ENCODE peak calls at places on chromosome 3, in nine cellular contexts. M is GOT3, C is GM12865, E is progenitor cell of endocrine pancreas, R is HTR-8/SVneo, W is Calu3, I is HEK293T, L is foreskin fibroblast, Y is LoVo. T is an unnamed sample.

GRCh38 chr3:120559228-120560061 is 36.7 kb upstream of the NDUFB4 start:
- DNase-seq in M (no peak), C (no peak), E (no peak), R (peak), W (peak), I (no peak), L (peak), Y (no peak), T (no peak)

GRCh38 chr3:111695584-111696213 is 100.6 kb upstream of the ZBED2 start:
- DNase-seq in M (no peak), C (no peak), E (no peak), R (no peak), W (no peak), I (no peak), L (peak), Y (peak), T (peak)

GRCh38 chr3:127050733-127051132 is 67.8 kb downstream of the PLXNA1 start:
- DNase-seq in M (no peak), C (no peak), E (no peak), R (no peak), W (no peak), I (no peak), L (no peak), Y (no peak), T (no peak)

GRCh38 chr3:12948891-12949711 is 107.7 kb upstream of the RPL32 start:
- DNase-seq in M (no peak), C (peak), E (no peak), R (no peak), W (no peak), I (no peak), L (peak), Y (no peak), T (no peak)

GRCh38 chr3:170730071-170730812 is 139.8 kb downstream of the RPL22L1 start:
- DNase-seq in M (no peak), C (no peak), E (no peak), R (no peak), W (no peak), I (no peak), L (no peak), Y (no peak), T (no peak)

GRCh38 chr3:177126015-177126773 is 71.1 kb downstream of the TBL1XR1 start:
- DNase-seq in M (no peak), C (no peak), E (no peak), R (no peak), W (no peak), I (no peak), L (peak), Y (no peak), T (peak)

GRCh38 chr3:38165722-38166387 is 518 bp downstream of the OXSR1 start:
- DNase-seq in M (no peak), C (no peak), E (peak), R (no peak), W (no peak), I (no peak), L (peak), Y (no peak), T (no peak)

GRCh38 chr3:156304406-156304805 is 184.0 kb downstream of the KCNAB1 start:
- DNase-seq in M (no peak), C (no peak), E (no peak), R (no peak), W (peak), I (no peak), L (peak), Y (no peak), T (no peak)

GRCh38 chr3:181454451-181455027 is 257.2 kb upstream of the SOX2 start:
- DNase-seq in M (no peak), C (no peak), E (no peak), R (no peak), W (no peak), I (no peak), L (no peak), Y (no peak), T (no peak)

GRCh38 chr3:24128195-24129005 is 183.3 kb downstream of the NR1D2 start:
- DNase-seq in M (no peak), C (no peak), E (no peak), R (peak), W (no peak), I (no peak), L (peak), Y (no peak), T (peak)

GRCh38 chr3:50179710-50180109 is 11.7 kb upstream of the GNAT1 start:
- DNase-seq in M (no peak), C (no peak), E (no peak), R (no peak), W (no peak), I (no peak), L (no peak), Y (peak), T (no peak)

GRCh38 chr3:126469479-126469878 is 6.2 kb downstream of the ZXDC start:
- DNase-seq in M (no peak), C (no peak), E (no peak), R (no peak), W (no peak), I (no peak), L (no peak), Y (no peak), T (no peak)

GRCh38 chr3:48535578-48535977 is 21.0 kb downstream of the PFKFB4 start:
- DNase-seq in M (no peak), C (no peak), E (no peak), R (no peak), W (no peak), I (no peak), L (no peak), Y (no peak), T (peak)

GRCh38 chr3:188929138-188929537 is 242.6 kb upstream of the TPRG1 start:
- DNase-seq in M (no peak), C (no peak), E (no peak), R (peak), W (peak), I (no peak), L (no peak), Y (no peak), T (no peak)

GRCh38 chr3:190326361-190326760 is 4.1 kb upstream of the CLDN1 start:
- DNase-seq in M (no peak), C (no peak), E (no peak), R (no peak), W (no peak), I (no peak), L (no peak), Y (no peak), T (no peak)

GRCh38 chr3:193809106-193809505 is 216.1 kb downstream of the OPA1 start:
- DNase-seq in M (no peak), C (no peak), E (no peak), R (no peak), W (no peak), I (no peak), L (no peak), Y (no peak), T (no peak)

GRCh38 chr3:152200476-152201422 is 68.0 kb upstream of the MBNL1 start:
- DNase-seq in M (no peak), C (peak), E (no peak), R (no peak), W (no peak), I (no peak), L (peak), Y (no peak), T (no peak)

GRCh38 chr3:148202386-148202785 is 495.3 kb upstream of the AGTR1 start:
- DNase-seq in M (no peak), C (no peak), E (no peak), R (no peak), W (no peak), I (no peak), L (no peak), Y (no peak), T (no peak)

T was measured in epithelial cell of prostate.